ENCODE peak calls at places on chromosomes 16 and 17, in four cellular contexts. I, T, X and D are unnamed samples.

GRCh38 chr16:87874639-87875472 is 5.5 kb upstream of the SLC7A5 start:
- DNase-seq in I (no peak), T (no peak), X (no peak), D (no peak)

GRCh38 chr17:76179496-76180467 is 38.7 kb upstream of the FOXJ1 start:
- DNase-seq in I (peak; percentile 50), T (no peak), X (peak; percentile 79), D (peak; percentile 40)

GRCh38 chr17:40526668-40527067 is 25.2 kb upstream of the TNS4 start:
- DNase-seq in I (no peak), T (no peak), X (no peak), D (no peak)

GRCh38 chr17:28961391-28961790 is 10.1 kb upstream of the PHF12 start:
- DNase-seq in I (no peak), T (no peak), X (no peak), D (no peak)

GRCh38 chr16:14500791-14501190 is 129.3 kb downstream of the PARN start:
- DNase-seq in I (peak; percentile 60), T (no peak), X (no peak), D (no peak)

GRCh38 chr17:71111460-71111859 is 942.1 kb downstream of the KCNJ2 start:
- DNase-seq in I (no peak), T (peak; percentile 21), X (no peak), D (no peak)

GRCh38 chr17:76528156-76528527 is 9.4 kb downstream of the CYGB start:
- DNase-seq in I (peak; percentile 20), T (no peak), X (no peak), D (no peak)

GRCh38 chr16:79980650-79981521 is 380.3 kb upstream of the MAF start:
- DNase-seq in I (no peak), T (no peak), X (no peak), D (no peak)

GRCh38 chr17:1764274-1764673 is 2.4 kb downstream of the SERPINF1 start:
- DNase-seq in I (peak; percentile 87), T (no peak), X (no peak), D (no peak)

GRCh38 chr17:20170085-20170484 is 160.9 kb downstream of the SPECC1 start:
- DNase-seq in I (no peak), T (no peak), X (no peak), D (no peak)

GRCh38 chr16:65415460-65415859 is 293.6 kb upstream of the CDH11 start:
- DNase-seq in I (peak; percentile 12), T (no peak), X (no peak), D (no peak)

GRCh38 chr16:11674818-11675560 is 6.7 kb downstream of the SNN start:
- DNase-seq in I (peak; percentile 51), T (no peak), X (no peak), D (no peak)

GRCh38 chr17:39753514-39754160 is 15.9 kb downstream of the GRB7 start:
- DNase-seq in I (no peak), T (no peak), X (no peak), D (no peak)

GRCh38 chr17:5203908-5204294 is 12.2 kb upstream of the ZNF594 start:
- DNase-seq in I (peak; percentile 79), T (no peak), X (no peak), D (no peak)

GRCh38 chr16:85334718-85335583 is 222.7 kb upstream of the CIBAR2 start:
- DNase-seq in I (no peak), T (peak; percentile 23), X (peak; percentile 95), D (no peak)

GRCh38 chr17:57995076-57995956 is 7.3 kb upstream of the VEZF1 start:
- DNase-seq in I (peak; percentile 81), T (peak; percentile 87), X (peak; percentile 81), D (peak; percentile 95)

GRCh38 chr16:27174007-27174406 is 29.3 kb upstream of the KDM8 start:
- DNase-seq in I (no peak), T (no peak), X (no peak), D (no peak)

GRCh38 chr16:49640606-49641005 is 215.3 kb downstream of the ZNF423 start:
- DNase-seq in I (no peak), T (no peak), X (no peak), D (no peak)

GRCh38 chr16:49639739-49640388 is 216.0 kb downstream of the ZNF423 start:
- DNase-seq in I (peak; percentile 77), T (peak; percentile 56), X (no peak), D (no peak)

GRCh38 chr16:49637511-49637910 is 218.4 kb downstream of the ZNF423 start:
- DNase-seq in I (no peak), T (no peak), X (no peak), D (no peak)

GRCh38 chr16:49637933-49638695 is 217.8 kb downstream of the ZNF423 start:
- DNase-seq in I (no peak), T (no peak), X (peak; percentile 5), D (no peak)

DNA sequence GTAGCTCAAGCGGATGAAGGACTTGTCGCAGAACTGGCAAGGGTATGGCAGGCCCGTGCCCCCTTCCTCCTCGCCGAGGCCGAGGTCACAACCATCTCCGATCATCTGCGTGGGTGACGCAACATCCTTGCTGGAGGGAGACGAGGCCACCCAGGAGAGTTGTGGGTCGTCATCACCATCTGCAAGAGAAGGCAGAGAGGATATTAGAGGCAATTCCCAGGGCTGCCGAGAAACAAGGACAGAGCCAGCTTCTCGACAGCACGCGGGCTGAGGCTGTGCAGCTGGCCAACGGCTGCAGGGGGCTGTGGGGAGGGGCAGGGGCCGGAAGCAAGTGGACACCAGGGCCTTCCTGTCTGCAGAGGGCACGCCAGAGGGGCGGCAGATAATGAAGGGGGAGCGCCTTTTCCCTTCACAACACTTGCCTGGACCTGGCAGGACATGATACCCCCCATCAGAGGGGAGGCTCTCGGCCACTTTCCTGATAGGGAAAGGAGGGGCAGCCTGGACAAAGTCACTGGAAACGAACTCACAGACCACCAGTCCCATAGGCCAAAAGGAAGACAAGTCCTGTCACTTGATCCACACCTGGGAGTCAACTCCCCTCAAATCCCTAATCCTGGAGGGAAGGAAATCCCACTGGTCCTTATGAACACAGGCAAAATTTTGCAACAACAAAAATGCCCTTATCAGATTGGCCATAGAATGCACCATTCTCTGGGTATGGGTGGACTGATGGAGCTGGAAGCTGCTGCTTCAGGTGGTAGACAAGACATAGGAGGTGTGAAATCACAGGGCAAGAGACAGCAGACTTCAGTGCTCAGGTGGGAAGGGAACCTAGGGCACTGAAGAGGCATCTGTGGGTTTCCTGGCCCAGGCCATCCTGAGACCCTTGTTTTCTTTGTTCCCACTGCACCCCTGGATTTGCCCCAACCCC is 216.9 kb downstream of the ZNF423 start:
- DNase-seq in I (peak; percentile 12), T (no peak), X (no peak), D (no peak)
- TF ChIP-seq MAZ in I (no peak), T (no peak), X (no peak), D (no peak)

GRCh38 chr16:2046889-2047329 is 725 bp downstream of the NTHL1 start:
- DNase-seq in I (no peak), T (no peak), X (no peak), D (no peak)
- TF ChIP-seq RFX5 in I (no peak), T (no peak), X (no peak), D (no peak)

GRCh38 chr17:63476857-63477470 is at the start of gene ACE:
- DNase-seq in I (peak; percentile 15), T (no peak), X (peak; percentile 70), D (peak; percentile 62)
- TF ChIP-seq MAZ in I (no peak), T (no peak), X (no peak), D (no peak)

GRCh38 chr17:73365934-73366623 is 54.3 kb upstream of the CDC42EP4 start:
- DNase-seq in I (no peak), T (no peak), X (peak; percentile 22), D (no peak)
- TF ChIP-seq RFX5 in I (no peak), T (no peak), X (no peak), D (no peak)

GRCh38 chr16:83403751-83404150 is 404.0 kb upstream of the HSBP1 start:
- DNase-seq in I (peak; percentile 85), T (no peak), X (no peak), D (no peak)

GRCh38 chr16:83397601-83398000 is 410.2 kb upstream of the HSBP1 start:
- DNase-seq in I (no peak), T (no peak), X (no peak), D (no peak)

GRCh38 chr16:83402969-83403368 is 404.8 kb upstream of the HSBP1 start:
- DNase-seq in I (peak; percentile 54), T (no peak), X (no peak), D (no peak)

GRCh38 chr16:83402160-83402794 is 405.5 kb upstream of the HSBP1 start:
- DNase-seq in I (peak; percentile 45), T (no peak), X (no peak), D (no peak)

DNA sequence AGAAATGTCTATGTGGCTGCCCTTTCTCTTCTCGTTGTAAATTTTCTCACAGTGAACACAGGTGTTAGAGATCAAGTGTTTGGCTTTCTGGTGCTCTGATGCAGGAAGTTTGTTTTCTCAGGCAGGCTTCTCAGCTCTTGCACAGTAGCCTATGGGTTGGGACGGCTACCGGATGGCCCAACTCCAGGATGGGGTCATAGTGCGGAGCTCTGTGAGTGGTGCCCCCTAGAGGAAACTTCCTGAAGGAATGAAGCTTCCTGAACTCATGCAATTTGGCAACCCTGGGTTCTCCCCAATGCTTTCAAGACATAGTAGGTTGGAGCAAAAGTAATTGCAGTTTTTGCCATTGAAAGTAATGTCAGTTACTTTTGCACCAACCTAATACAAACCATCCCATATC is 407.5 kb upstream of the HSBP1 start:
- DNase-seq in I (no peak), T (no peak), X (no peak), D (no peak)
- TF ChIP-seq MAZ in I (no peak), T (no peak), X (no peak), D (no peak)

GRCh38 chr17:42361781-42362186 is 26.5 kb downstream of the STAT3 start:
- DNase-seq in I (no peak), T (peak; percentile 34), X (no peak), D (no peak)
- TF ChIP-seq RFX5 in I (no peak), T (no peak), X (no peak), D (no peak)

GRCh38 chr16:4489030-4489429 is 12.8 kb downstream of the HMOX2 start:
- DNase-seq in I (peak; percentile 90), T (no peak), X (no peak), D (no peak)
- TF ChIP-seq MAZ in I (peak; percentile 29), T (no peak), X (no peak), D (no peak)

DNA sequence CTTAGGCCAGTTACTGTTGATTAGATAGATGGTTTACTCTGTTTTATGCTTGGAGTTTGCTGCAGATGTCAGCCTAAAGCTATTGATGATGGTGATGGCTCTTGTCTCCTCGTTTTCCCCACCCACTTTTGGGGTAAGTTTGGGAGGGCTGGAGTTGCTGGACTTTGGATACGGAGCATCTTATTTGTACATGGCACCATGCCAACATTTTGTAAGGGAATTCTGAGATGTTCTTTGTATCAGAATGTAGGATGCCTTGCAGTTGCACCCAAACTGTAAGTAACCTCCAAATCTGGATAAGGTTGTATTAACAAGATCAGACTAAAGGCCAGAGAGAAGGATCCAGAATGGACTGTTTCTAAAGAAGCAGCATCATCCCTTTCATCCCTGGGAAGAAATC is 551.9 kb upstream of the ZFHX3 start:
- DNase-seq in I (no peak), T (no peak), X (no peak), D (no peak)
- TF ChIP-seq RFX5 in I (no peak), T (no peak), X (no peak), D (no peak)